ENCODE peak calls at places on chromosomes 5 and 9, in four cellular contexts. C is tibial artery, V is fibroblast of lung, T is brain microvascular endothelial cell. Q is an unnamed sample. For H3K27me3, the result is how much of the 10 kb centered on the place peaks cover.

GRCh38 chr9:2701070-2701469 is 16.2 kb upstream of the KCNV2 start:
- DNase-seq in C (no peak), V (no peak), T (no peak), Q (no peak)

GRCh38 chr5:150376799-150377771 is 19.6 kb downstream of the TCOF1 start:
- DNase-seq in C (no peak), V (peak), T (peak), Q (no peak)

GRCh38 chr5:52693279-52693678 is 94.4 kb upstream of the ITGA1 start:
- DNase-seq in C (peak), V (peak), T (no peak), Q (peak)

GRCh38 chr5:127298623-127299022 is 8.0 kb downstream of the MEGF10 start:
- DNase-seq in C (no peak), V (no peak), T (no peak), Q (no peak)

GRCh38 chr9:127574089-127574921 is 37.8 kb upstream of the STXBP1 start:
- DNase-seq in C (peak), V (peak), T (no peak), Q (peak)

GRCh38 chr5:59003641-59004040 is 420.8 kb downstream of the RAB3C start:
- DNase-seq in C (no peak), V (no peak), T (no peak), Q (no peak)

GRCh38 chr9:96109718-96110351 is 192.1 kb downstream of the HSD17B3 start:
- DNase-seq in C (no peak), V (peak), T (no peak), Q (no peak)

GRCh38 chr5:74638776-74639537 is 1.6 kb downstream of the ENC1 start:
- DNase-seq in C (no peak), V (peak), T (no peak), Q (peak)

GRCh38 chr5:54725391-54726280 is 208.1 kb downstream of the SNX18 start:
- DNase-seq in C (no peak), V (peak), T (peak), Q (peak)

GRCh38 chr9:127955294-127956015 is 17.8 kb upstream of the DPM2 start:
- DNase-seq in C (no peak), V (peak), T (no peak), Q (no peak)

GRCh38 chr9:93107151-93107824 is 11.3 kb downstream of the CARD19 start:
- DNase-seq in C (peak), V (no peak), T (no peak), Q (no peak)

GRCh38 chr5:109689740-109690455 is at the start of gene MAN2A1:
- DNase-seq in C (peak), V (peak), T (peak), Q (peak)

GRCh38 chr5:158992104-158992740 is 107.5 kb downstream of the EBF1 start:
- DNase-seq in C (no peak), V (no peak), T (no peak), Q (no peak)
- H3K27me3 ChIP-seq in C (under half), V (under half), T (under half), Q (under half)

GRCh38 chr5:141373673-141374317 is at the start of gene PCDHGA6:
- DNase-seq in C (no peak), V (peak), T (no peak), Q (no peak)
- TF ChIP-seq CTCF in C (no peak), V (peak), T (peak), Q (peak)

DNA sequence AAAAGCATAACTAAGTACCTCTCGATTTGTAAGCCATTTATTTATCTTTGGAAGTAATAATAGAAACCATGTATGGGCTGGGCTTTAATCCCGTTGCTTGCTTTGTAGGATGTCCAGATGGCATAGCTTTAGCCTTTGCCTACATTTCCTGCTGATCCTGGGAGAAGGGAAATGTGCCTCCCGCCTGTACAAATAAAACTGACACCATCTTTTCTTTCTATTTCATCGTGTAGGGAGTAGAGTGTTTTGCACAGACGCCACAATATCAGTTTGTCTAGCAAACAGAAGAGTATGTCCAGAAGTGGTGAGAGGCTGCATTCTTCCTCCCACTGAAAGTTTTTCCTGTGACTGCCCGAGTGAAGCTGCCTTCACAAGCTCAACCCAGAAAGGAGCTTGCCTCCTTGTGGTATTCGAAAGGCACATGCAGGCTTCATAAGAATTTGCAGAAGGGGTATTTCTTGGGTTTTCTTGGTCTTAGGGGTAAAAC is 24.7 kb upstream of the TJP2 start:
- DNase-seq in C (no peak), V (peak), T (peak), Q (no peak)
- H3K27ac ChIP-seq in C (peak), V (no peak), T (peak), Q (no peak)

GRCh38 chr5:33832904-33833575 is 58.8 kb downstream of the ADAMTS12 start:
- DNase-seq in C (no peak), V (peak), T (no peak), Q (no peak)

GRCh38 chr5:33837301-33837700 is 54.5 kb downstream of the ADAMTS12 start:
- DNase-seq in C (no peak), V (peak), T (no peak), Q (no peak)

GRCh38 chr5:33831041-33831440 is 60.7 kb downstream of the ADAMTS12 start:
- DNase-seq in C (no peak), V (no peak), T (no peak), Q (no peak)

GRCh38 chr5:33832414-33832813 is 59.4 kb downstream of the ADAMTS12 start:
- DNase-seq in C (no peak), V (no peak), T (no peak), Q (no peak)

DNA sequence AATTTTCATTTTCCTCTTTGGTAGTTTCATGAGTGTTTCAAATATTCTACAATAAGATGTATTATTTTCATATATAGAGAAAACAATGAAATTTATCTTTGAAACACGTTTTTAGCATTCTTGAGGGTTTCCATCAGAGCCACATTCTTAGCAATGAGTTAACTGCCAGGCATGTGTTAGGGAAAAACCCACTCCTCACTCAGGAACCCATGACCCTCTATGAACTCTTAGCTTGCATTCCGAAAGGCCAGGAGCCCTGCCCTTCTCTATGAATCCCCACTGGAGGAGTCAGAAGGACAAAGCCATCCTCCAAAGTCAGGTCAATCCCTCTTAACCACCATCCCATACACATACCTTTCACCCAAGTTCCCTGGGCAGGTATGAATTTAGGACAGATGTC is 57.5 kb downstream of the ADAMTS12 start:
- DNase-seq in C (no peak), V (peak), T (peak), Q (no peak)
- H3K27me3 ChIP-seq in C (under half), V (under half), T (under half), Q (under half)

GRCh38 chr5:81035522-81035921 is 75.4 kb downstream of the RASGRF2 start:
- DNase-seq in C (no peak), V (no peak), T (no peak), Q (no peak)
- TF ChIP-seq CTCF in C (no peak), V (no peak), T (no peak), Q (no peak)

DNA sequence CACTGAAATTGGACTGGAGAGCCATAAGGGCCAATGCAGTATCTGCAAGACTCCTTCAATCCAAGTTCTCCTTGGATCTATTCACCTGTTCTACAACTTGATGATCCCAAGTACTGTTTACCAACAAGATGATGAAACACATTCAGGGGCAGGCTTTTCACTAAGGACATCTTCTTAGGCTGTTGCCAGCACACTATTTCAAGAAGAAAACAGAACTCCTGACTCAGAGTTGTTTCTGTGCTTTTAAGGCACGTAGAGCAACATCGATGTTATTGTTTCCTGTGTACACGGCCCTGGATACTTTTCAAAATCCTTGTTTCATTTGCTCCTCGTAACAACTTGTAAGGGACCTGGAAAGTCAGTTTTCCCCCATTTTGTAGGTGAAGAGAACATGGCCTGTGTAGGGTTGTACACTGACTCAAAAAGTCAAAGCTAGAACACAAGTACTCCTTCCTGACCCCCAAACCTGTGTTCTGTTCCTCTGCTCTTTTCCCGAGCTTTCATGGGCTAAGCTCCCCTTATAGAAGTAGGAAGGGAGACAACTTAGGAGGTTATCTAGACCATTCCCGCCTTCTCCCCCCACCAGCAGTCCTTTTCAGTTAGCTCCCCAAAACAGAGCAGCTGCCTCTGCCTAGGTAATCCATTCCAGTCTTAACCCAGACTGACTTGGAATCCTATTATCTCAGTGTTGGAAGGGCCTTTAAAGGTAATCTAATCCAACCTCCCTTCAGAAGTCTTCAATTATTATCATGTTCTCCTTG is 5.2 kb upstream of the MGAT1 start:
- DNase-seq in C (peak), V (no peak), T (no peak), Q (no peak)
- H3K27ac ChIP-seq in C (peak), V (no peak), T (peak), Q (no peak)

DNA sequence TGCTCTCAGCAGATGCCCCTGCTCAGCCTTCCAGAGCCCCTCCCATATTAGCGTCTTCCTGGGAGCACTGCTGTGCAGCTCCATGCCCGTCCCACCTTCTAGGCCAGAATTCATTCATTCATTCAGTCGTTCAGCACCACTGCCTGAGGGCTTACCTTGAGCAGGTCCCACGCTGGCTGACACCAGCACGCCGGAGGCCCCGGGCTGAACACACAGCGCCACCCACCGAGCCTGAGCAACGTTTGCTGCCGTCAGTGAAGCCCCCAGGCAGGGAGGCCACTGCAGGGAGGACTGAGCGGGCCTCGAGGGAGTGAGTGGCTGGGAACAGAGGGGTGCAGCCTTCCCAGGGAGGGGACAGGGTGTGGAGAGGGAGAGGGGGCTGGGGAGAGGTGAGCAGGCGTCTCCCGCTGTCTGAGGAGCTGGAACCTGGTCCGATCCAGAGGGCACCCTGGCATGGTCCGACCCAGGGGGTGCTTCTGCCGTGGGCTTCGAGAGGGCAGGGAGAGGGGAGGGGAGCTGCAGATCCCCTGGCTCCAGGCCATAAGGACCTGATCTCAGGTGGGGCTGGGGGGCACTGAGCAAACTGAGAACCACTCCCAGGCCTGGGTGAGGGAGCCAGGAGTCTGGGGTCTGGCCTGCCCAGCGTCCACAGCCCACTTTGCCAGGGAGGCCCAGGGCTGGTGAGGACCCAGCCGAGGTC is 98.9 kb upstream of the RAPGEF1 start:
- DNase-seq in C (no peak), V (no peak), T (no peak), Q (no peak)
- H3K27me3 ChIP-seq in C (under half), V (under half), T (under half), Q (under half)

GRCh38 chr9:19769213-19769612 is 19.6 kb downstream of the SLC24A2 start:
- DNase-seq in C (no peak), V (no peak), T (no peak), Q (peak)
- TF ChIP-seq CTCF in C (no peak), V (no peak), T (no peak), Q (peak)

GRCh38 chr5:68331202-68332108 is 115.9 kb downstream of the PIK3R1 start:
- DNase-seq in C (no peak), V (peak), T (peak), Q (no peak)
- H3K27ac ChIP-seq in C (no peak), V (no peak), T (peak), Q (peak)